ENCODE peak calls at places on chromosomes 6 and 20, in six cellular contexts. Z is spleen, N is fibroblast of pulmonary artery, M is bronchial epithelial cell, I is Peyer's patch, U is ascending aorta. Y is an unnamed sample.
A peak's percentile ranks its signal among the peaks of the same experiment; 100 is the strongest.

GRCh38 chr6:149454405-149454848 is 30.4 kb downstream of the ZC3H12D start:
- DNase-seq in Z (peak; percentile 90), N (peak; percentile 98), M (peak; percentile 47), I (peak; percentile 80), U (peak; percentile 96), Y (peak; percentile 68)

GRCh38 chr6:42306439-42307140 is 88.9 kb upstream of the MRPS10 start:
- DNase-seq in Z (no peak), N (no peak), M (no peak), I (no peak), U (no peak), Y (no peak)

GRCh38 chr6:96002576-96002910 is 13.2 kb upstream of the FUT9 start:
- DNase-seq in Z (no peak), N (no peak), M (no peak), I (no peak), U (no peak), Y (no peak)

GRCh38 chr6:31945507-31946369 is at the start of gene CFB:
- DNase-seq in Z (peak; percentile 70), N (peak; percentile 90), M (peak; percentile 87), I (peak; percentile 84), U (peak; percentile 94), Y (peak; percentile 56)

GRCh38 chr20:60000271-60001026 is 42.2 kb downstream of the CDH26 start:
- DNase-seq in Z (no peak), N (no peak), M (no peak), I (no peak), U (no peak), Y (no peak)

GRCh38 chr6:132060591-132060990 is 109.4 kb upstream of the CCN2 start:
- DNase-seq in Z (no peak), N (peak; percentile 65), M (peak; percentile 82), I (no peak), U (no peak), Y (peak; percentile 31)

GRCh38 chr6:85461806-85462185 is 11.9 kb downstream of the NT5E start:
- DNase-seq in Z (no peak), N (no peak), M (no peak), I (no peak), U (no peak), Y (no peak)

GRCh38 chr20:51715028-51715872 is 52.9 kb downstream of the ATP9A start:
- DNase-seq in Z (no peak), N (no peak), M (no peak), I (no peak), U (no peak), Y (no peak)

GRCh38 chr20:59395729-59396128 is 95.3 kb downstream of the EDN3 start:
- DNase-seq in Z (no peak), N (no peak), M (no peak), I (no peak), U (no peak), Y (no peak)

GRCh38 chr20:59032713-59033059 is 551 bp upstream of the ATP5F1E start:
- DNase-seq in Z (no peak), N (no peak), M (no peak), I (no peak), U (no peak), Y (no peak)

GRCh38 chr20:1618954-1619550 is 757 bp downstream of the SIRPB1 start:
- DNase-seq in Z (no peak), N (no peak), M (no peak), I (no peak), U (no peak), Y (no peak)

GRCh38 chr20:34040300-34041015 is 46.7 kb downstream of the RALY start:
- DNase-seq in Z (no peak), N (no peak), M (no peak), I (no peak), U (no peak), Y (no peak)

GRCh38 chr6:47780510-47781356 is 1.1 kb upstream of the OPN5 start:
- DNase-seq in Z (no peak), N (peak; percentile 79), M (peak; percentile 87), I (no peak), U (no peak), Y (peak; percentile 53)

GRCh38 chr6:126526547-126526946 is 186.6 kb downstream of the CENPW start:
- DNase-seq in Z (no peak), N (no peak), M (no peak), I (no peak), U (no peak), Y (no peak)

GRCh38 chr6:80742481-80742880 is 636.0 kb downstream of the BCKDHB start:
- DNase-seq in Z (no peak), N (peak; percentile 63), M (peak; percentile 32), I (no peak), U (no peak), Y (peak; percentile 49)

GRCh38 chr6:149060300-149060984 is 257.1 kb upstream of the TAB2 start:
- DNase-seq in Z (peak; percentile 88), N (no peak), M (no peak), I (peak; percentile 61), U (no peak), Y (no peak)

GRCh38 chr6:73085362-73085975 is 139.8 kb downstream of the KHDC1L start:
- DNase-seq in Z (no peak), N (no peak), M (no peak), I (no peak), U (no peak), Y (peak; percentile 40)

GRCh38 chr6:43948527-43949450 is 178.5 kb downstream of the MRPL14 start:
- DNase-seq in Z (no peak), N (no peak), M (no peak), I (no peak), U (peak; percentile 15), Y (peak; percentile 95)

GRCh38 chr6:37702314-37702713 is 4.6 kb upstream of the MDGA1 start:
- DNase-seq in Z (no peak), N (no peak), M (no peak), I (no peak), U (no peak), Y (no peak)

GRCh38 chr20:58224097-58224496 is 4.4 kb downstream of the ANKRD60 start:
- DNase-seq in Z (no peak), N (no peak), M (no peak), I (no peak), U (no peak), Y (no peak)

GRCh38 chr20:38473353-38473795 is 731 bp downstream of the RALGAPB start:
- DNase-seq in Z (no peak), N (peak; percentile 26), M (no peak), I (no peak), U (peak; percentile 66), Y (no peak)

GRCh38 chr6:81476881-81477280 is 275.6 kb downstream of the TENT5A start:
- DNase-seq in Z (no peak), N (peak; percentile 47), M (peak; percentile 23), I (no peak), U (no peak), Y (no peak)

GRCh38 chr6:40997256-40997957 is 41.6 kb downstream of the UNC5CL start:
- DNase-seq in Z (no peak), N (peak; percentile 68), M (peak; percentile 74), I (no peak), U (no peak), Y (peak; percentile 69)

GRCh38 chr6:87731818-87732661 is 30.0 kb upstream of the AKIRIN2 start:
- DNase-seq in Z (peak; percentile 91), N (peak; percentile 99), M (peak; percentile 98), I (peak; percentile 85), U (peak; percentile 92), Y (peak; percentile 95)

GRCh38 chr20:53157443-53158408 is 185.6 kb downstream of the TSHZ2 start:
- DNase-seq in Z (peak; percentile 72), N (peak; percentile 58), M (peak; percentile 35), I (peak; percentile 55), U (no peak), Y (peak; percentile 2)

GRCh38 chr6:148700713-148701392 is 46.0 kb upstream of the UST start:
- DNase-seq in Z (no peak), N (peak; percentile 78), M (peak; percentile 37), I (no peak), U (no peak), Y (no peak)

GRCh38 chr20:8127553-8128255 is 4.4 kb upstream of the PLCB1 start:
- DNase-seq in Z (no peak), N (no peak), M (no peak), I (no peak), U (no peak), Y (no peak)

GRCh38 chr6:10424005-10424404 is 9.1 kb upstream of the TFAP2A start:
- DNase-seq in Z (no peak), N (no peak), M (no peak), I (no peak), U (no peak), Y (no peak)
- TF ChIP-seq CTCF in Z (no peak), N (no peak), M (peak; percentile 26), I (no peak), U (no peak), Y (no peak)

DNA sequence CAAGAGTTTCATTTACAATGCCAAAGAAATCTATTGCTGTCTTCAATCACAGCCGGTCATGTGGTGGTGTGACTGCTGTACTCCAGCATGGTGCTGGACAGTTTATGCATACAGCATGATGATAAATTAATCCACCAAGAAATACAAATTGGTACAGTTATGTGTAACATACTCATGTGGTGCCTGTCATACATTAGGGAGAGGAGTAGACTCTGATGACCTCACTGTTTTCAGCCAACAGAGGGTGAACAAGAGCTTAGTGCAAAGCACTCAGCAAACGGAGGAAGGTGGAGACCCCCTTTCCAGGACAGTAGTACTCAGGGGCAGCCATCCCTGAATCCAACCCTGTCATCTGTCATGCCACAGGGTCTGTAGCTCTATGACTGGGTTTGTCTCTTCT is 178.4 kb upstream of the SYNDIG1 start:
- DNase-seq in Z (no peak), N (no peak), M (no peak), I (no peak), U (no peak), Y (no peak)
- TF ChIP-seq CTCF in Z (no peak), N (no peak), M (no peak), I (no peak), U (no peak), Y (no peak)

DNA sequence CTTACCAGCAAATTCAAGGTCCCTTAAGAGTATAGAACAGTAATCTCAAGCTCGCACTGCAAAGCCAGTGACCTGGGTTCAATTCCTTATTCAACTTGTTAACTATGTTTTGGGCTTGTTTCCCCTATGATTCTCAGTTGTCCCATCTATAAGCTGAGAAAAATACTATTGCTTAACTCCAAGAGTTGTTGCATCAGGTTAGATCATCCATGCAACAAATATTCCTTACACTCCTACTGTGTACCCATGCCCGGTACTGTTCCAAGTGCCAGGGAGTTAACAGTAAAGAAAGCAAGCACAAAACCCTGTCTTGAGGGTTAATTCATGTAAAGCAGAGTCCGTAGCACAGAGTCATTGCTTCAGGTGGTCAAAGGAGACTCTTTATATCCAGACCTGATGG is 247.3 kb downstream of the MAFB start:
- DNase-seq in Z (no peak), N (no peak), M (peak; percentile 13), I (no peak), U (no peak), Y (no peak)
- TF ChIP-seq CTCF in Z (no peak), N (no peak), M (no peak), I (no peak), U (no peak), Y (no peak)

DNA sequence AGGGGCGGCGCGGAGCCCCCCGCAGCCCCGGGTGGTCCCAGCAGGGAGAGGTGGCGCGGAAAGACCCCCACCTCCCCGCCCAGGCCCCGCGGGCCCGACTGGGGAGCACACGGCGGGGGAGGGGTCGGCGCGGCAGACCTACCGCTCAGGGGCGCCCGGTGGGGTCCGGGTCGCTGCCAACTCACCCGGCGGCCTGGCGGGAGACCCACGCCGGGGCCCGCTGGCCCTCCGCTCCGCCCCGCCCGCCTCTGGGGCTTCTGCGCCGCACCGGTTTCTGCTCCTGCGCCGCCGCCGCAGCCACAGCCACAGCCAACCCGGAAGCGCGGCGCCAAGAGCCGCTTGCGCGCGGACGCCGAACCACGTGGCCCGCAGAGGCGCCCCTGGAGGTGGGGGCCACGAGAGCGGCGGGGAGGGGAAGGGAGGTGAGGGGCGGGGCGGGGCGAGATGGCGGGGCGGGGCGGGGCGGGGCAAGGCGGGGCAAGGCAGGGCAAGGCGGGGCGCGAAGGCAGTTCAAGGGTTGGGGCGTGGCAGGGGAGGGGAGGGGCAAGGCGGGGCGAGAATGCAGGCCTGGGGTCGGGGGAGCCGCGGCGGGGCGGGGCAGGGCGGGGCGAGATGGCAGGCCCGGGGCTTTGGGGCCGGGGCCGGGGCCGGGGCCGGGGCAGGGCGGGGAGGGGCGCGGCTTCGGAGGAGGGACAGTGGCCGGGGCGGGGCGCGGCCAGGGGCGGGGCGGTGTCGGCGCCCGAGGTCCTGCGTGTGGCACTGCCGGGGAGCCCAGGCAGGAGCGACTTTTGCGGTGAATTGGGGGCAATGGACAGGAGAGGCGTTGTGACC is at the start of gene ZBTB24:
- DNase-seq in Z (peak; percentile 99), N (peak; percentile 90), M (peak; percentile 63), I (peak; percentile 96), U (peak; percentile 94), Y (peak; percentile 68)
- TF ChIP-seq CTCF in Z (no peak), N (no peak), M (no peak), I (no peak), U (no peak), Y (no peak)

Y was measured in astrocyte of the cerebellum.